ENCODE peak calls at places on chromosomes 3 and 15, in nine cellular contexts. One of them, this sample, is unnamed.

GRCh38 chr3:156743859-156744258 is 69.5 kb downstream of the TIPARP start:
- DNase-seq in left ventricle myocardium inferior: no peak
- DNase-seq in endothelial cell of umbilical vein: no peak
- DNase-seq in testis: no peak
- DNase-seq in adrenal gland: no peak
- DNase-seq in coronary artery: no peak
- DNase-seq in AG09319: no peak
- DNase-seq in pancreas: no peak
- DNase-seq in cardiac fibroblast: no peak
- DNase-seq in this sample: no peak

GRCh38 chr3:180657094-180657493 is 22.2 kb downstream of the CCDC39 start:
- DNase-seq in adrenal gland: no peak
- DNase-seq in coronary artery: no peak
- DNase-seq in endothelial cell of umbilical vein: no peak
- DNase-seq in cardiac fibroblast: no peak
- DNase-seq in pancreas: no peak
- DNase-seq in AG09319: no peak
- DNase-seq in testis: no peak
- DNase-seq in left ventricle myocardium inferior: no peak
- DNase-seq in this sample: no peak

GRCh38 chr3:58299839-58300516 is 6.1 kb upstream of the RPP14 start:
- DNase-seq in adrenal gland: no peak
- DNase-seq in left ventricle myocardium inferior: no peak
- DNase-seq in cardiac fibroblast: peak; percentile 75
- DNase-seq in AG09319: peak; percentile 32
- DNase-seq in coronary artery: no peak
- DNase-seq in testis: no peak
- DNase-seq in pancreas: no peak
- DNase-seq in endothelial cell of umbilical vein: peak; percentile 70
- DNase-seq in this sample: no peak

GRCh38 chr3:104717828-104718196 is 648.9 kb upstream of the ALCAM start:
- DNase-seq in AG09319: no peak
- DNase-seq in endothelial cell of umbilical vein: no peak
- DNase-seq in coronary artery: no peak
- DNase-seq in left ventricle myocardium inferior: no peak
- DNase-seq in testis: no peak
- DNase-seq in pancreas: no peak
- DNase-seq in adrenal gland: no peak
- DNase-seq in cardiac fibroblast: peak; percentile 49
- DNase-seq in this sample: no peak

GRCh38 chr3:133989931-133990702 is 39.6 kb downstream of the SLCO2A1 start:
- DNase-seq in coronary artery: no peak
- DNase-seq in endothelial cell of umbilical vein: no peak
- DNase-seq in testis: no peak
- DNase-seq in left ventricle myocardium inferior: no peak
- DNase-seq in cardiac fibroblast: no peak
- DNase-seq in pancreas: no peak
- DNase-seq in AG09319: no peak
- DNase-seq in adrenal gland: no peak
- DNase-seq in this sample: no peak

GRCh38 chr3:170132335-170132734 is 49.2 kb downstream of the PHC3 start:
- DNase-seq in pancreas: no peak
- DNase-seq in adrenal gland: no peak
- DNase-seq in AG09319: no peak
- DNase-seq in left ventricle myocardium inferior: no peak
- DNase-seq in testis: no peak
- DNase-seq in cardiac fibroblast: peak; percentile 28
- DNase-seq in endothelial cell of umbilical vein: no peak
- DNase-seq in coronary artery: no peak
- DNase-seq in this sample: no peak

GRCh38 chr3:97896547-97896946 is 74.7 kb downstream of the CRYBG3 start:
- DNase-seq in adrenal gland: no peak
- DNase-seq in pancreas: no peak
- DNase-seq in left ventricle myocardium inferior: no peak
- DNase-seq in cardiac fibroblast: no peak
- DNase-seq in endothelial cell of umbilical vein: no peak
- DNase-seq in AG09319: no peak
- DNase-seq in testis: no peak
- DNase-seq in coronary artery: no peak
- DNase-seq in this sample: no peak

GRCh38 chr3:186273586-186273985 is 88.4 kb downstream of the DGKG start:
- DNase-seq in pancreas: no peak
- DNase-seq in left ventricle myocardium inferior: peak; percentile 65
- DNase-seq in endothelial cell of umbilical vein: no peak
- DNase-seq in adrenal gland: no peak
- DNase-seq in coronary artery: peak; percentile 41
- DNase-seq in cardiac fibroblast: no peak
- DNase-seq in AG09319: no peak
- DNase-seq in testis: no peak
- DNase-seq in this sample: no peak

GRCh38 chr15:37135225-37135624 is 34.9 kb upstream of the MEIS2 start:
- DNase-seq in testis: no peak
- DNase-seq in endothelial cell of umbilical vein: peak; percentile 36
- DNase-seq in pancreas: no peak
- DNase-seq in coronary artery: no peak
- DNase-seq in left ventricle myocardium inferior: no peak
- DNase-seq in AG09319: no peak
- DNase-seq in cardiac fibroblast: no peak
- DNase-seq in adrenal gland: no peak
- DNase-seq in this sample: no peak

GRCh38 chr3:187744169-187745151 is 808 bp downstream of the BCL6 start:
- DNase-seq in left ventricle myocardium inferior: peak; percentile 48
- DNase-seq in adrenal gland: peak; percentile 66
- DNase-seq in pancreas: peak; percentile 63
- DNase-seq in endothelial cell of umbilical vein: peak; percentile 65
- DNase-seq in testis: peak; percentile 58
- DNase-seq in cardiac fibroblast: peak; percentile 70
- DNase-seq in coronary artery: no peak
- DNase-seq in AG09319: no peak
- DNase-seq in this sample: no peak

GRCh38 chr15:85891470-85891869 is 96.7 kb upstream of the KLHL25 start:
- DNase-seq in left ventricle myocardium inferior: no peak
- DNase-seq in endothelial cell of umbilical vein: no peak
- DNase-seq in testis: no peak
- DNase-seq in cardiac fibroblast: no peak
- DNase-seq in coronary artery: no peak
- DNase-seq in pancreas: no peak
- DNase-seq in AG09319: no peak
- DNase-seq in adrenal gland: no peak
- DNase-seq in this sample: no peak

GRCh38 chr3:73442886-73443285 is 181.9 kb downstream of the PDZRN3 start:
- DNase-seq in coronary artery: no peak
- DNase-seq in adrenal gland: no peak
- DNase-seq in cardiac fibroblast: no peak
- DNase-seq in endothelial cell of umbilical vein: no peak
- DNase-seq in pancreas: no peak
- DNase-seq in left ventricle myocardium inferior: no peak
- DNase-seq in AG09319: no peak
- DNase-seq in testis: no peak
- DNase-seq in this sample: no peak

GRCh38 chr3:186909078-186909853 is 21.1 kb upstream of the ST6GAL1 start:
- DNase-seq in endothelial cell of umbilical vein: no peak
- DNase-seq in AG09319: no peak
- DNase-seq in pancreas: no peak
- DNase-seq in cardiac fibroblast: no peak
- DNase-seq in testis: no peak
- DNase-seq in coronary artery: no peak
- DNase-seq in left ventricle myocardium inferior: no peak
- DNase-seq in adrenal gland: no peak
- DNase-seq in this sample: no peak

GRCh38 chr15:31200735-31201151 is 99.2 kb upstream of the TRPM1 start:
- DNase-seq in left ventricle myocardium inferior: peak; percentile 82
- DNase-seq in testis: peak; percentile 77
- DNase-seq in AG09319: no peak
- DNase-seq in pancreas: peak; percentile 73
- DNase-seq in adrenal gland: peak; percentile 75
- DNase-seq in coronary artery: no peak
- DNase-seq in endothelial cell of umbilical vein: peak; percentile 24
- DNase-seq in cardiac fibroblast: peak; percentile 88
- DNase-seq in this sample: no peak

GRCh38 chr3:100155105-100155504 is 40.8 kb upstream of the FILIP1L start:
- DNase-seq in cardiac fibroblast: no peak
- DNase-seq in adrenal gland: no peak
- DNase-seq in left ventricle myocardium inferior: no peak
- DNase-seq in pancreas: no peak
- DNase-seq in coronary artery: no peak
- DNase-seq in testis: no peak
- DNase-seq in endothelial cell of umbilical vein: no peak
- DNase-seq in AG09319: peak; percentile 50
- DNase-seq in this sample: no peak

GRCh38 chr3:183699238-183699947 is 1.8 kb downstream of the YEATS2 start:
- DNase-seq in pancreas: no peak
- DNase-seq in left ventricle myocardium inferior: no peak
- DNase-seq in AG09319: no peak
- DNase-seq in endothelial cell of umbilical vein: no peak
- DNase-seq in testis: no peak
- DNase-seq in cardiac fibroblast: no peak
- DNase-seq in coronary artery: no peak
- DNase-seq in adrenal gland: no peak
- DNase-seq in this sample: no peak

GRCh38 chr15:78034495-78035191 is 42.9 kb downstream of the TBC1D2B start:
- DNase-seq in endothelial cell of umbilical vein: peak; percentile 42
- DNase-seq in left ventricle myocardium inferior: no peak
- DNase-seq in cardiac fibroblast: no peak
- DNase-seq in pancreas: no peak
- DNase-seq in AG09319: no peak
- DNase-seq in coronary artery: no peak
- DNase-seq in adrenal gland: no peak
- DNase-seq in testis: peak; percentile 26
- DNase-seq in this sample: no peak

GRCh38 chr15:62598217-62598616 is 433.1 kb upstream of the C2CD4B start:
- DNase-seq in cardiac fibroblast: no peak
- DNase-seq in AG09319: no peak
- DNase-seq in pancreas: no peak
- DNase-seq in adrenal gland: no peak
- DNase-seq in endothelial cell of umbilical vein: no peak
- DNase-seq in left ventricle myocardium inferior: no peak
- DNase-seq in coronary artery: no peak
- DNase-seq in testis: no peak
- DNase-seq in this sample: no peak

GRCh38 chr3:101072299-101072698 is 79.1 kb upstream of the ABI3BP start:
- DNase-seq in cardiac fibroblast: peak; percentile 51
- DNase-seq in pancreas: no peak
- DNase-seq in testis: no peak
- DNase-seq in endothelial cell of umbilical vein: peak; percentile 94
- DNase-seq in AG09319: no peak
- DNase-seq in adrenal gland: no peak
- DNase-seq in coronary artery: no peak
- DNase-seq in left ventricle myocardium inferior: no peak
- DNase-seq in this sample: peak; percentile 21

GRCh38 chr3:140922634-140923033 is 19.0 kb upstream of the SLC25A36 start:
- DNase-seq in cardiac fibroblast: peak; percentile 44
- DNase-seq in left ventricle myocardium inferior: no peak
- DNase-seq in endothelial cell of umbilical vein: peak; percentile 11
- DNase-seq in coronary artery: no peak
- DNase-seq in adrenal gland: no peak
- DNase-seq in testis: no peak
- DNase-seq in pancreas: no peak
- DNase-seq in AG09319: no peak
- DNase-seq in this sample: no peak
- TF ChIP-seq CTCF in cardiac fibroblast: peak; percentile 48
- TF ChIP-seq CTCF in left ventricle myocardium inferior: peak; percentile 51
- TF ChIP-seq CTCF in endothelial cell of umbilical vein: no peak
- TF ChIP-seq CTCF in coronary artery: no peak
- TF ChIP-seq CTCF in adrenal gland: peak; percentile 41
- TF ChIP-seq CTCF in testis: no peak
- TF ChIP-seq CTCF in pancreas: no peak
- TF ChIP-seq CTCF in AG09319: peak; percentile 54
- TF ChIP-seq CTCF in this sample: peak; percentile 49

DNA sequence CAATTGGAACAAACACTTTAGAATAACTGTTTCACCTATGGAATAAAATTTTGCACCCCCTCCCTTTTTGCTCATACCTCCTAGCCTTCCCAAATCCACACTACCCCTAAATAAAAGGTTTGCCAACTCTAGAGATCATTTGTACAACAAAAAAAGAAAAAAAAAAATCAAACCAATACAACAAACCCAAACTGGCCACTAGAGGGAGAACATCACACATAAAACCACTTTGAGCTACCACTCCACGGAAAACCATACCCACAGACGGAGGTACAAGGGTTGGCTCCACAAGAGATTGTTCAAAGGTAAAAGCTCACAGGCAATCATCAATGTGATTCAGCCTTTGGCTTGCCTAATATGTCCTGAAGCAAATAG is 47.6 kb downstream of the SETMAR start:
- DNase-seq in testis: peak; percentile 77
- DNase-seq in pancreas: peak; percentile 43
- DNase-seq in cardiac fibroblast: peak; percentile 88
- DNase-seq in AG09319: peak; percentile 32
- DNase-seq in endothelial cell of umbilical vein: no peak
- DNase-seq in adrenal gland: peak; percentile 58
- DNase-seq in coronary artery: no peak
- DNase-seq in left ventricle myocardium inferior: no peak
- DNase-seq in this sample: peak; percentile 34
- TF ChIP-seq CTCF in testis: peak; percentile 78
- TF ChIP-seq CTCF in pancreas: peak; percentile 43
- TF ChIP-seq CTCF in cardiac fibroblast: peak; percentile 55
- TF ChIP-seq CTCF in AG09319: peak; percentile 69
- TF ChIP-seq CTCF in endothelial cell of umbilical vein: peak; percentile 67
- TF ChIP-seq CTCF in adrenal gland: peak; percentile 90
- TF ChIP-seq CTCF in coronary artery: peak; percentile 39
- TF ChIP-seq CTCF in left ventricle myocardium inferior: peak; percentile 81
- TF ChIP-seq CTCF in this sample: peak; percentile 65

DNA sequence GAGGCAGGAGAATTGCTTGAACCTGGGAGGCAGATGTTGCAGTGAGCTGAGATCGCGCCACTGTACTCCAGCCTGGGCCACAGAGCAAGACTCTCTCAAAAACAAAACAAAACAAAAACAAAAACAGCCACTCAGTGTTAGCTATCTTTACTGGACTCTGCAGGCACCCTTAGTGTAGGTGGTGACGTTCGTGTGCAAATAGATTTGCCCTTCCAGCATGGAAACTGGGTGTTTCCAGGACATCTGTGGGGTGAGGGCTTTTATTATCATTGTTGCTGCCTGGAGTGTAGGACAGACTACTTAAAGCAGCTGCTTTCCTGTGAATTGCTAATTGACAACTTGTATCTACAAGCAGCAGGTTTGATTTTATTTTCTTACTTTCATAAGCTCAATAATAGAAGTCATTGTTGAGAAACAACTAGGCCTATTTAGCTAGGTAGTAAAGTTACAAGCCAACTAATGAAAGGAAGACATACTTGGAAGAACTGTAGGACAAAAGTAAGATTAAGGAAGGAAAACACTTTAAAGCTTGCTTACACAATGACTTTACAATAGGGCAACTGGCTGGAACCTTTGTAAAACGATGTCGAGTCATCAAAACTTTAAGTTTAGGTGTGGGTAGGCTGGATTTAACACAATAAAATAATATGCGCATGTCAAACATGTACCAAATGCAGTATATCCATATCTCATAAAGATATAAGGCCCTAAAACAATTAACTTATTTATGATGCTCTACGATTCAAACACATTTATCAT is 25.5 kb upstream of the SPPL2A start:
- DNase-seq in endothelial cell of umbilical vein: no peak
- DNase-seq in adrenal gland: no peak
- DNase-seq in coronary artery: no peak
- DNase-seq in pancreas: no peak
- DNase-seq in cardiac fibroblast: no peak
- DNase-seq in left ventricle myocardium inferior: no peak
- DNase-seq in AG09319: no peak
- DNase-seq in testis: no peak
- DNase-seq in this sample: no peak
- TF ChIP-seq CTCF in endothelial cell of umbilical vein: no peak
- TF ChIP-seq CTCF in adrenal gland: no peak
- TF ChIP-seq CTCF in coronary artery: no peak
- TF ChIP-seq CTCF in pancreas: no peak
- TF ChIP-seq CTCF in cardiac fibroblast: no peak
- TF ChIP-seq CTCF in left ventricle myocardium inferior: no peak
- TF ChIP-seq CTCF in AG09319: no peak
- TF ChIP-seq CTCF in testis: no peak
- TF ChIP-seq CTCF in this sample: no peak

GRCh38 chr3:12287727-12288465 is 974 bp upstream of the PPARG start:
- DNase-seq in endothelial cell of umbilical vein: no peak
- DNase-seq in AG09319: no peak
- DNase-seq in cardiac fibroblast: peak; percentile 67
- DNase-seq in coronary artery: no peak
- DNase-seq in pancreas: peak; percentile 15
- DNase-seq in testis: peak; percentile 25
- DNase-seq in adrenal gland: no peak
- DNase-seq in left ventricle myocardium inferior: peak; percentile 56
- DNase-seq in this sample: no peak
- TF ChIP-seq CTCF in endothelial cell of umbilical vein: no peak
- TF ChIP-seq CTCF in AG09319: no peak
- TF ChIP-seq CTCF in cardiac fibroblast: no peak
- TF ChIP-seq CTCF in coronary artery: no peak
- TF ChIP-seq CTCF in pancreas: no peak
- TF ChIP-seq CTCF in testis: no peak
- TF ChIP-seq CTCF in adrenal gland: no peak
- TF ChIP-seq CTCF in left ventricle myocardium inferior: peak; percentile 4
- TF ChIP-seq CTCF in this sample: peak; percentile 59